ENCODE peak calls at places on chromosomes 2 and 18, in seven cellular contexts. R, Q, P, I, Z, E and M are unnamed samples.

GRCh38 chr18:54147439-54147838 is 77.0 kb downstream of the MBD2 start:
- DNase-seq in E (no peak), I (no peak), Q (no peak), P (no peak), R (no peak), Z (no peak), M (no peak)

GRCh38 chr2:227813562-227814353 is at the start of gene CCL20:
- DNase-seq in E (no peak), I (no peak), Q (no peak), P (no peak), R (no peak), Z (no peak), M (no peak)

GRCh38 chr2:168892327-168892726 is 2.1 kb upstream of the SPC25 start:
- DNase-seq in Z (no peak), R (no peak), P (no peak), I (no peak), E (no peak), Q (no peak), M (no peak)

GRCh38 chr2:238160206-238161129 is 1.7 kb downstream of the ERFE start:
- DNase-seq in Q (no peak), Z (no peak), P (no peak), E (no peak), R (peak; percentile 41), I (peak; percentile 5), M (no peak)

GRCh38 chr18:79948719-79949411 is 2.6 kb downstream of the SLC66A2 start:
- DNase-seq in R (no peak), Q (no peak), I (no peak), Z (no peak), P (no peak), E (no peak), M (no peak)

GRCh38 chr18:54742654-54743053 is 85.6 kb upstream of the RAB27B start:
- DNase-seq in P (peak; percentile 100), Q (peak; percentile 59), Z (no peak), R (no peak), I (no peak), E (no peak), M (no peak)

GRCh38 chr2:74419345-74419744 is 2.1 kb downstream of the C2orf81 start:
- DNase-seq in Z (no peak), Q (no peak), E (no peak), P (no peak), I (no peak), R (no peak), M (no peak)

GRCh38 chr2:10486601-10487079 is 38.5 kb upstream of the ODC1 start:
- DNase-seq in I (no peak), P (no peak), E (no peak), Q (no peak), R (peak; percentile 60), Z (no peak), M (no peak)

GRCh38 chr2:201233192-201234166 is 26.9 kb upstream of the CASP8 start:
- DNase-seq in Z (peak; percentile 57), R (peak; percentile 87), I (peak; percentile 97), E (peak; percentile 76), P (peak; percentile 75), Q (no peak), M (peak; percentile 81)

GRCh38 chr2:200199576-200200263 is 106.8 kb upstream of the SPATS2L start:
- DNase-seq in I (peak; percentile 19), P (no peak), Z (no peak), R (no peak), E (no peak), Q (no peak), M (no peak)

GRCh38 chr2:88950010-88950409 is 258.5 kb downstream of the RPIA start:
- DNase-seq in P (no peak), R (peak; percentile 13), I (peak; percentile 15), E (no peak), Z (no peak), Q (no peak), M (no peak)

GRCh38 chr2:30230479-30230854 is 867 bp upstream of the LBH start:
- DNase-seq in I (peak; percentile 47), E (no peak), Z (no peak), R (no peak), P (peak; percentile 61), Q (no peak), M (no peak)

GRCh38 chr2:74548919-74549684 is 4.6 kb downstream of the LOXL3 start:
- DNase-seq in E (no peak), I (peak; percentile 64), R (peak; percentile 46), Q (no peak), Z (no peak), P (peak; percentile 34), M (no peak)

GRCh38 chr2:226578879-226579278 is 220.7 kb downstream of the IRS1 start:
- DNase-seq in Z (no peak), I (peak; percentile 42), R (no peak), P (peak; percentile 78), Q (no peak), E (no peak), M (no peak)

GRCh38 chr2:137050949-137051348 is 285.6 kb downstream of the THSD7B start:
- DNase-seq in P (no peak), I (no peak), E (no peak), Z (no peak), Q (no peak), R (no peak), M (no peak)

GRCh38 chr2:241073166-241074064 is 28.7 kb downstream of the MTERF4 start:
- DNase-seq in Z (no peak), R (no peak), Q (no peak), E (no peak), P (no peak), I (no peak), M (no peak)

GRCh38 chr2:237547841-237548416 is 18.4 kb upstream of the PRLH start:
- DNase-seq in P (no peak), R (no peak), Z (no peak), Q (no peak), I (no peak), E (no peak), M (no peak)

GRCh38 chr2:237429761-237430160 is 15.8 kb upstream of the COL6A3 start:
- DNase-seq in R (no peak), Z (no peak), Q (no peak), E (no peak), P (no peak), I (no peak), M (peak; percentile 31)

GRCh38 chr2:63424329-63425078 is 163.8 kb downstream of the WDPCP start:
- DNase-seq in Z (peak; percentile 45), P (peak; percentile 62), R (peak; percentile 45), Q (no peak), I (peak; percentile 81), E (no peak), M (peak; percentile 19)

GRCh38 chr2:128369126-128369555 is 50.5 kb upstream of the HS6ST1 start:
- DNase-seq in I (no peak), E (no peak), Z (no peak), Q (no peak), R (no peak), P (no peak), M (no peak)

GRCh38 chr2:73821227-73821626 is 7.5 kb upstream of the STAMBP start:
- DNase-seq in Q (no peak), Z (no peak), R (no peak), E (no peak), I (no peak), P (no peak), M (no peak)

GRCh38 chr2:8059255-8059654 is 622.6 kb upstream of the ID2 start:
- DNase-seq in Z (no peak), Q (no peak), I (no peak), E (no peak), R (peak; percentile 72), P (no peak), M (no peak)

GRCh38 chr18:23776306-23776705 is 87.1 kb downstream of the LAMA3 start:
- DNase-seq in Q (no peak), Z (no peak), R (no peak), P (no peak), I (no peak), E (no peak), M (no peak)

GRCh38 chr2:46326231-46326980 is 29.2 kb downstream of the EPAS1 start:
- DNase-seq in E (no peak), I (peak; percentile 87), R (no peak), P (peak; percentile 99), Z (no peak), Q (no peak), M (no peak)

GRCh38 chr2:8461341-8461740 is 220.5 kb upstream of the ID2 start:
- DNase-seq in R (no peak), I (no peak), Q (no peak), E (no peak), Z (no peak), P (no peak), M (no peak)

GRCh38 chr2:108454440-108454839 is 5.4 kb downstream of the GCC2 start:
- DNase-seq in E (no peak), R (no peak), Q (no peak), Z (no peak), P (peak; percentile 35), I (no peak), M (no peak)

GRCh38 chr2:207663870-207664545 is 38.8 kb upstream of the METTL21A start:
- DNase-seq in I (no peak), R (no peak), P (no peak), Z (no peak), E (no peak), Q (no peak), M (no peak)

GRCh38 chr18:63837556-63837955 is 49.9 kb upstream of the SERPINB2 start:
- DNase-seq in Q (no peak), E (no peak), P (no peak), R (no peak), I (no peak), Z (no peak), M (no peak)

GRCh38 chr18:52341617-52342381 is 1.8 kb downstream of the DCC start:
- DNase-seq in P (no peak), E (no peak), I (no peak), Z (no peak), R (no peak), Q (peak; percentile 41), M (no peak)

GRCh38 chr2:41930807-41931566 is 116.8 kb upstream of the PKDCC start:
- DNase-seq in P (peak; percentile 70), Q (no peak), R (no peak), E (no peak), Z (no peak), I (no peak), M (no peak)

GRCh38 chr2:46451131-46451711 is 28.1 kb upstream of the TMEM247 start:
- DNase-seq in P (peak; percentile 79), I (no peak), Z (no peak), E (no peak), R (no peak), Q (no peak), M (no peak)

GRCh38 chr2:86747708-86748627 is 27.9 kb downstream of the RMND5A start:
- DNase-seq in P (peak; percentile 83), I (peak; percentile 89), R (no peak), Z (no peak), Q (peak; percentile 75), E (no peak), M (no peak)

GRCh38 chr2:165535443-165535842 is 65.9 kb downstream of the CSRNP3 start:
- DNase-seq in Q (no peak), E (no peak), Z (no peak), R (no peak), I (peak; percentile 19), P (no peak), M (no peak)

GRCh38 chr2:6744037-6744436 is 121.7 kb downstream of the CMPK2 start:
- DNase-seq in P (no peak), R (no peak), Z (no peak), I (no peak), Q (no peak), E (no peak), M (no peak)

GRCh38 chr2:72915907-72916742 is 1.2 kb upstream of the EMX1 start:
- DNase-seq in P (no peak), E (no peak), I (no peak), R (no peak), Z (no peak), Q (no peak), M (peak; percentile 18)

GRCh38 chr2:121790276-121790956 is 35.0 kb downstream of the TSN start:
- DNase-seq in E (no peak), P (peak; percentile 80), Z (no peak), I (no peak), R (no peak), Q (no peak), M (no peak)